ENCODE peak calls at places on chromosomes 5 and 9, in eight cellular contexts. S is stomach, H is IMR-90, K is uterus, J is body of pancreas, G is adrenal gland, P is Peyer's patch, I is HCT116. U is an unnamed sample. For H3K4me1, the result is how much of the 10 kb centered on the place peaks cover.

GRCh38 chr9:10843151-10843550 is 230.3 kb upstream of the PTPRD start:
- DNase-seq in S (no peak), H (no peak), K (no peak), J (no peak), G (no peak), P (no peak), I (no peak), U (no peak)

GRCh38 chr9:105246656-105247162 is 2.3 kb downstream of the SLC44A1 start:
- DNase-seq in S (no peak), H (no peak), K (no peak), J (no peak), G (no peak), P (no peak), I (no peak), U (no peak)

GRCh38 chr5:128965638-128966302 is 482 bp downstream of the SLC27A6 start:
- DNase-seq in S (no peak), H (no peak), K (no peak), J (no peak), G (no peak), P (peak), I (no peak), U (no peak)

GRCh38 chr9:127751269-127752054 is 16.4 kb upstream of the TOR2A start:
- DNase-seq in S (no peak), H (no peak), K (no peak), J (peak), G (no peak), P (no peak), I (no peak), U (no peak)

GRCh38 chr5:124655943-124656459 is 90.4 kb downstream of the ZNF608 start:
- DNase-seq in S (peak), H (peak), K (no peak), J (peak), G (peak), P (peak), I (peak), U (no peak)

GRCh38 chr5:21219255-21219654 is 1231.3 kb upstream of the CDH18 start:
- DNase-seq in S (no peak), H (no peak), K (no peak), J (no peak), G (no peak), P (no peak), I (no peak), U (no peak)

GRCh38 chr9:16426716-16427115 is 443.8 kb downstream of the BNC2 start:
- DNase-seq in S (no peak), H (peak), K (no peak), J (no peak), G (no peak), P (no peak), I (no peak), U (no peak)

GRCh38 chr5:39696672-39697398 is 272.1 kb upstream of the DAB2 start:
- DNase-seq in S (no peak), H (no peak), K (no peak), J (no peak), G (no peak), P (no peak), I (no peak), U (no peak)

GRCh38 chr9:12849486-12850010 is 74.7 kb downstream of the LURAP1L start:
- DNase-seq in S (no peak), H (peak), K (no peak), J (no peak), G (no peak), P (no peak), I (no peak), U (no peak)

GRCh38 chr5:157743163-157744054 is at the start of gene LSM11:
- DNase-seq in S (peak), H (peak), K (peak), J (peak), G (peak), P (peak), I (peak), U (peak)

GRCh38 chr5:175895701-175896102 is 24.3 kb downstream of the CPLX2 start:
- DNase-seq in S (no peak), H (no peak), K (no peak), J (no peak), G (no peak), P (no peak), I (no peak), U (no peak)

GRCh38 chr9:122561446-122561845 is 8.5 kb downstream of the OR1N2 start:
- DNase-seq in S (no peak), H (no peak), K (no peak), J (no peak), G (no peak), P (no peak), I (no peak), U (no peak)

GRCh38 chr9:130665431-130666392 is 1.3 kb downstream of the PRDM12 start:
- DNase-seq in S (no peak), H (no peak), K (no peak), J (no peak), G (no peak), P (no peak), I (no peak), U (no peak)

GRCh38 chr9:17148324-17148723 is 13.5 kb downstream of the CNTLN start:
- DNase-seq in S (no peak), H (no peak), K (no peak), J (no peak), G (no peak), P (no peak), I (no peak), U (no peak)

GRCh38 chr5:176167800-176168199 is 70.4 kb upstream of the SIMC1 start:
- DNase-seq in S (no peak), H (no peak), K (no peak), J (no peak), G (no peak), P (no peak), I (no peak), U (no peak)

GRCh38 chr5:10333154-10334006 is 20.1 kb upstream of the MARCHF6 start:
- DNase-seq in S (peak), H (peak), K (peak), J (peak), G (peak), P (peak), I (no peak), U (peak)

GRCh38 chr5:21236896-21237830 is 1249.2 kb upstream of the CDH18 start:
- DNase-seq in S (no peak), H (no peak), K (no peak), J (no peak), G (no peak), P (no peak), I (no peak), U (no peak)

GRCh38 chr5:139638090-139638735 is 9.9 kb upstream of the CXXC5 start:
- DNase-seq in S (peak), H (peak), K (peak), J (peak), G (peak), P (peak), I (no peak), U (peak)

GRCh38 chr5:139636207-139636792 is 11.8 kb upstream of the CXXC5 start:
- DNase-seq in S (peak), H (no peak), K (no peak), J (peak), G (no peak), P (no peak), I (no peak), U (no peak)

GRCh38 chr5:139638736-139639618 is 9.2 kb upstream of the CXXC5 start:
- DNase-seq in S (peak), H (no peak), K (no peak), J (no peak), G (no peak), P (peak), I (no peak), U (no peak)

GRCh38 chr5:139636975-139637408 is 11.2 kb upstream of the CXXC5 start:
- DNase-seq in S (no peak), H (peak), K (no peak), J (no peak), G (no peak), P (no peak), I (no peak), U (no peak)

GRCh38 chr5:139637438-139638089 is 10.6 kb upstream of the CXXC5 start:
- DNase-seq in S (peak), H (peak), K (peak), J (peak), G (peak), P (peak), I (no peak), U (peak)
- H3K4me1 ChIP-seq in S (half or more), H (under half), K (under half), J (half or more), G (under half), P (under half), I (half or more), U (half or more)

DNA sequence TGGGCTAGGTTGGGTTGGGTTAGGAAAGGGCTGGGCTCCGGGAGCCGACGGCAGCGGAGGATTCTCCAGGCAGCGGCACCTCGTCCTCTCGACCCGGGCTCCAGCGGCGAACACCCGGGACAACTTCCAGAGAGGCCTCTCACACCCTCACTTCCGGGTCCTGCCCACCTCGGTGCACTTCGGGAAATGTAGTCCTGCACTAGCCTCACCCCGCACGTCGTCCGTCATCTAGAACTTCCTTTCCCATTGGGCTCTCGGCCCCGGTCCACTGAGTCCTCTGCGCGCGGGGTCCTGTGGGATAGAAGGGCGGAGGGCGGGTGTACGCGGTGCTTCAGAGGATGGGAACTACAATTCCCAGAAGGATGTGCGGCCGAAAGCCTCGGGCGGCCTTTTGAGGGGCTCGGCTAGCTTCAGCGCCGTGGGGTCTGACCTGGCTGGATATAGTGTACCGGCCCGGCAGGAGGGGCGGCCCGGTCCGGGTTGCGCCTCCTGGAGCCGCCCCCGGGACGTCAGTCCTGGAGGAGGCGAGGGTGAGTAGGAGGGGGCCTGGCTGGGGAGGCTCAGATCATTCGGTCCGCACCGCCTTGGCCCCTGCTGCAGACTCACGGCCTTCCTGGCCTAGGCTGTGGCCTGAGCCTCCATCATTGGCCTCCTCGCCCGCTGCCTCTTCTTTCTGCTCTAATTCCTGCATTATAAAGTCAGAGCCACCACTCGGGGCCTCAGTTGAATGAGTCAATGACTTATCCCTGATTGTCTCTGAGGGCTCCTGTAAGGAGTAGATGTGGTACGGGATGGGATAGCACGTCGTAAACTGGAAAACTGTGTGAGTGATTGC is at the start of the genes ERP44 and INVS:
- DNase-seq in S (peak), H (peak), K (peak), J (peak), G (peak), P (peak), I (peak), U (peak)
- TF ChIP-seq POLR2A in S (peak), H (peak), K (peak), J (peak), G (peak), P (peak), I (peak), U (no peak)

GRCh38 chr9:120729796-120730195 is 15.5 kb upstream of the MEGF9 start:
- DNase-seq in S (no peak), H (no peak), K (no peak), J (no peak), G (no peak), P (no peak), I (no peak), U (no peak)

GRCh38 chr9:120726484-120726883 is 12.2 kb upstream of the MEGF9 start:
- DNase-seq in S (no peak), H (no peak), K (no peak), J (no peak), G (no peak), P (no peak), I (no peak), U (no peak)

GRCh38 chr9:120723547-120723946 is 9.3 kb upstream of the MEGF9 start:
- DNase-seq in S (no peak), H (peak), K (no peak), J (no peak), G (peak), P (no peak), I (no peak), U (no peak)

GRCh38 chr9:120720404-120720803 is 6.1 kb upstream of the MEGF9 start:
- DNase-seq in S (no peak), H (no peak), K (no peak), J (no peak), G (no peak), P (no peak), I (no peak), U (no peak)

DNA sequence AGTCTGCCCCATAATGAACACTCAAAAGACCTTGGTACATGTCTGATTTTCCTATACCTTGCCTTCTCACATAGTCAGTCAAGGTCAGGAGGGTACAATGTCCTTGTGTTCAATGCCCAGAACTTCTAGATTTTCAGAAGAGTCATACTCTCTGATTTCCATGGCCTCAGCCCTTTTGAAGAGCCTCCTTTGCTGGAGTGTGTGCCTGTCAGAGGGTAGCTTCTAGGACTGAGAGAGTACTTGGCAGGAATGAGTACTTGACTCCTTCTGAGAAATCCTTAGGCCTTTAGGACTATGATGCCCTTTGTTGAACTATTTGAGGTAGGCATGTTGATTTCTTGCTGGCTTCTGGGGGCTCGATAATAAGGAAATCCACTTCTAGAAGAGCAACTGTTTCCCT is 10.5 kb upstream of the MEGF9 start:
- DNase-seq in S (no peak), H (no peak), K (no peak), J (no peak), G (no peak), P (no peak), I (no peak), U (no peak)
- H3K4me1 ChIP-seq in S (under half), H (under half), K (under half), J (under half), G (under half), P (under half), I (under half), U (under half)

DNA sequence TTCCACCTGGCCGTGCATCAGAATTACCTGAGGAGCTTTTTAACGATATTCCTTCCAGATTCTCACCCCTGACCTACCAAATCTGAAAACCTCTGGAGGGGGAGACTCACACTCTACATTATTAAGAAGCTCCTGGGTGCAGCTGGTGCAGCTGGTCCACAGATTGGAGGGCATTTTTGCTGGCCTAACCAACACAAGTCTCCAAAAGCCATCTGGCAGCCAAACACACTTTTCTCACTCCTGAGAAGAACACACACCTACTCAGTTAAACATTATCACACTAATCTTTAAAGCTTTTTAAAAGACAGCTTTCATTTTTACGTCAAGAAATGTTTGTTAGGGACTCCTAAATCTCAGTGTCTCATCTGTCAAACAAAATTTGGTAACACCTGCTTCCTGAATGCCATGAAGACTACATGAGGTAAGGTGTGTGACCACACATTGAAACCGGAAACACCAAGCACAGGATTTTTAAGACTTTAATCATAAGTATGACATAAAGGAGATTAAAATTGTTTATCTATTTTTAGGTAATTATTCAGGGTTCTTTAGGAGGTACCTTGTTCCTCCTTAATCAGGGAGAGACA is 14.2 kb upstream of the PTPN3 start:
- DNase-seq in S (no peak), H (no peak), K (no peak), J (peak), G (no peak), P (no peak), I (no peak), U (no peak)
- TF ChIP-seq POLR2A in S (no peak), H (no peak), K (no peak), J (no peak), G (no peak), P (no peak), I (no peak), U (no peak)

GRCh38 chr5:6728795-6729183 is 15.6 kb downstream of the TENT4A start:
- DNase-seq in S (no peak), H (no peak), K (no peak), J (no peak), G (no peak), P (no peak), I (no peak), U (no peak)
- H3K4me1 ChIP-seq in S (half or more), H (half or more), K (under half), J (under half), G (under half), P (under half), I (under half), U (half or more)

GRCh38 chr5:179553875-179554274 is 3.5 kb downstream of the RUFY1 start:
- DNase-seq in S (no peak), H (peak), K (no peak), J (no peak), G (peak), P (no peak), I (no peak), U (peak)

GRCh38 chr5:179554981-179555380 is 4.6 kb downstream of the RUFY1 start:
- DNase-seq in S (no peak), H (no peak), K (no peak), J (no peak), G (no peak), P (no peak), I (no peak), U (no peak)

GRCh38 chr5:179558912-179559279 is 8.5 kb downstream of the RUFY1 start:
- DNase-seq in S (peak), H (peak), K (no peak), J (peak), G (no peak), P (peak), I (no peak), U (no peak)

DNA sequence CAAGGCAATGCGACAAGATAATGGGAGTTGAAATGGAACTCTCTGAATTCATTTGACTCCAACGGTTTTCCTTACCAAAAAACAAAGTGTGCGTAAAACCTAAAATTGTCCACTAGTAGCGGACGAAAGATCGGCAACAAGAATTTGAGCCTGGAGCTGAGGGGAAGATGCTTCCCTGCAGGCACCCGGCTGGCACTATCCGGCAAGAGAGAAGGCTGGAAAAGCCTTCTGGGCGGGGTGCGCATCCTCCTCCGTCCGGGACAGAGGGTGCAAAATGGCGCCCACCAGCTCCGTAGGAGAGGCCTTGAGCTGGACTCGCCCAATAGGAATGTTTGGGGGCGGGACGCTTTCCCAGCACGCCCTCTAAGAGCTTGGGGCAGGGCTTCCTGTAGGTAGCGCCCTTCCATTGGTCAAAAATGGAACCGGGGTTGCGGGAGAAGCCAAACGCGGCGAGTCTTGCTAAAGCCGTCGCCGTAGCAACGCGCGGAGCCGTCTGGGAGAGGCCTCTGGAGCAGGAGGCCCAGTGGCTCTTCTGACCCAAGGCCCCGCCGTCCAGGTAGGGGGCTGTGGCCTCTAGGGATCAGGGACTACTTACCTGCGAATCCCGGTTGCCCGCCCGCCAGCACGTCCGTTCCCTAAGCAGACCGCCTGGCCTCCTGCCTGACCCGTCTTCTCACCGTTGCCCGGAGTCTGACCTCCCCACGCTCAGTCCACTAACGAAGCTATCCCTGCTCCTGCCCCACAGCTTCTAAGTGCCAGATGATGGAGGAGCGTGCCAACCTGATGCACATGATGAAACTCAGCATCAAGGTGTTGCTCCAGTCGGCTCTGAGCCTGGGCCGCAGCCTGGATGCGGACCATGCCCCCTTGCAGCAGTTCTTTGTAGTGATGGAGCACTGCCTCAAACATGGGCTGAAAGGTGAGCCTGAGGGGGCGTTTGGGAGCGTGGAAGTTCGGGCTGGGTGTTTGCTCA is 9.2 kb downstream of the RUFY1 start:
- DNase-seq in S (peak), H (peak), K (peak), J (peak), G (peak), P (peak), I (peak), U (peak)
- TF ChIP-seq POLR2A in S (peak), H (peak), K (peak), J (peak), G (peak), P (peak), I (peak), U (peak)

DNA sequence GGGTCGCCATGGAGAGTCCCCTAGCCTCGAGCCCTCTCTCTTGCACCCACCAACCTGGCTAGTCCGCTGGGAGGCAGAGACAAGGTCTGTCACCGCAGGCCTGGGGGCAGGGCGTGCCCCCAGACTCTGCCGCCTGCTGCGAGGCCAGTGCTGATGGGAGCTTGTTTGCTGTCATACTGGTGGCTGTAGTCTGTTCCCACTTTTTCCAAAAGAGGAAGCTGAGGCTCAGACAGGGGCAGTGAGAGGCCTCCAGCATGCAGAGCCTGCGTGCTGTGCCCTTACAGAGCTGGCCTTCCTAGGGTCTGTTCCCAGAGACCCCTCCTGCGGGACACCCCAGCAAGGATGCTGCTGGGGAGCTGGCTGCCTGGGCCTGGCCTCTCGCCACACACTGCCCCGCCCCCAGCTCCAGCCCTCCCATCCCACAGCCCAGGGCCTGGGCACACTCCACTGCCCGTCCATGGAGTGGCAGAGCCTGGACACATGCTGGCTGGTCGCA is 21.0 kb upstream of the SUSD3 start:
- DNase-seq in S (no peak), H (no peak), K (no peak), J (no peak), G (no peak), P (no peak), I (no peak), U (no peak)
- H3K4me1 ChIP-seq in S (under half), H (under half), K (under half), J (under half), G (under half), P (under half), I (under half), U (under half)

DNA sequence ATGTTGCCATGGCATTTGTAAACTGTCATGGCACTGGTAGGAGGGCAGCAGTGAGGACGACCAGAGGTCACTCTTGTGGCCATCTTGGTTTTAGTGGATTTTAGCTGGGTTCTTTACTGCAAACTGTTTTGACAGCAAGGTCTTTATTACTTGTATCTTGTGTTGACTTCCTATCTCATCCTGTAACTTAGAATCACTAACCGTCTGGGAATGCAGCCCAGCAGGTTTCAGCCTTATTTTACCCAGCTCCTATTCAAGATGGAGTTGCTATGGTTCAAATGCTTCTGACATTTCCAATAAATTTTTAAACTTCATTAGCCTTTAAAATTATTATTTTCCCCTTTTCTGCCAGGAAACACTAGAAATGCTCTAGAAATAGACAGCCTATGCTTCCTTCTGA is 839.1 kb downstream of the NR2F1-AS1 start:
- DNase-seq in S (no peak), H (no peak), K (no peak), J (no peak), G (no peak), P (no peak), I (no peak), U (no peak)
- TF ChIP-seq POLR2A in S (no peak), H (no peak), K (no peak), J (no peak), G (no peak), P (no peak), I (no peak), U (no peak)

U was measured in heart left ventricle.